ENCODE peak calls at places on chromosomes 1 and 21, in six cellular contexts. C is left ventricle myocardium inferior, Y is uterus, W is lung, X is colonic mucosa, Z is neuronal stem cell. M is an unnamed sample.
A peak's percentile ranks its signal among the peaks of the same experiment; 100 is the strongest.

GRCh38 chr1:38284953-38285352 is 238.4 kb upstream of the POU3F1 start:
- DNase-seq in W (no peak), C (peak; percentile 25), X (no peak), Y (no peak), Z (no peak), M (no peak)

GRCh38 chr1:53574621-53575020 is 115.4 kb downstream of the DMRTB1 start:
- DNase-seq in X (no peak), Z (no peak), C (no peak), Y (peak; percentile 5), W (no peak), M (no peak)

GRCh38 chr1:168135116-168135981 is 1.4 kb downstream of the GPR161 start:
- DNase-seq in C (no peak), Z (no peak), X (no peak), W (no peak), Y (no peak), M (no peak)

GRCh38 chr1:103514920-103515503 is 10.5 kb upstream of the RNPC3 start:
- DNase-seq in Y (no peak), W (no peak), X (no peak), C (no peak), Z (peak; percentile 46), M (no peak)

GRCh38 chr1:197859024-197859423 is 43.4 kb upstream of the C1orf53 start:
- DNase-seq in Y (no peak), W (no peak), C (no peak), Z (no peak), X (peak; percentile 27), M (peak; percentile 56)

GRCh38 chr21:16330340-16331319 is 600.8 kb downstream of the USP25 start:
- DNase-seq in W (no peak), C (no peak), X (peak; percentile 21), Y (no peak), Z (peak; percentile 62), M (no peak)

GRCh38 chr1:173020138-173020742 is 30.5 kb downstream of the TNFSF18 start:
- DNase-seq in W (no peak), X (no peak), C (no peak), Z (no peak), Y (no peak), M (no peak)

GRCh38 chr21:14259669-14260458 is 43.9 kb downstream of the RBM11 start:
- DNase-seq in X (peak; percentile 30), C (no peak), Z (peak; percentile 53), Y (no peak), W (no peak), M (no peak)

GRCh38 chr1:25088946-25089345 is 143.4 kb downstream of the SYF2 start:
- DNase-seq in W (no peak), Y (no peak), C (no peak), X (no peak), Z (no peak), M (no peak)

GRCh38 chr1:113812661-113813135 is 422 bp upstream of the RSBN1 start:
- DNase-seq in Y (peak; percentile 27), C (no peak), Z (no peak), W (no peak), X (no peak), M (no peak)

GRCh38 chr1:156944848-156945247 is 24.4 kb downstream of the LRRC71 start:
- DNase-seq in Y (no peak), C (no peak), W (no peak), Z (no peak), X (no peak), M (no peak)

GRCh38 chr1:223556414-223557124 is 108.9 kb downstream of the CAPN8 start:
- DNase-seq in Y (no peak), W (peak; percentile 57), C (no peak), X (peak; percentile 77), Z (peak; percentile 51), M (peak; percentile 71)

GRCh38 chr21:41923641-41924342 is 30.0 kb downstream of the C2CD2 start:
- DNase-seq in Y (peak; percentile 36), W (no peak), Z (no peak), X (no peak), C (peak; percentile 41), M (no peak)

GRCh38 chr21:41926807-41927171 is 27.0 kb downstream of the C2CD2 start:
- DNase-seq in X (no peak), Y (no peak), C (no peak), W (no peak), Z (no peak), M (no peak)

GRCh38 chr21:41927727-41928409 is 25.9 kb downstream of the C2CD2 start:
- DNase-seq in C (no peak), W (no peak), Z (no peak), X (no peak), Y (no peak), M (no peak)

GRCh38 chr21:41924355-41924754 is 29.5 kb downstream of the C2CD2 start:
- DNase-seq in C (no peak), X (no peak), Y (no peak), W (no peak), Z (no peak), M (no peak)

DNA sequence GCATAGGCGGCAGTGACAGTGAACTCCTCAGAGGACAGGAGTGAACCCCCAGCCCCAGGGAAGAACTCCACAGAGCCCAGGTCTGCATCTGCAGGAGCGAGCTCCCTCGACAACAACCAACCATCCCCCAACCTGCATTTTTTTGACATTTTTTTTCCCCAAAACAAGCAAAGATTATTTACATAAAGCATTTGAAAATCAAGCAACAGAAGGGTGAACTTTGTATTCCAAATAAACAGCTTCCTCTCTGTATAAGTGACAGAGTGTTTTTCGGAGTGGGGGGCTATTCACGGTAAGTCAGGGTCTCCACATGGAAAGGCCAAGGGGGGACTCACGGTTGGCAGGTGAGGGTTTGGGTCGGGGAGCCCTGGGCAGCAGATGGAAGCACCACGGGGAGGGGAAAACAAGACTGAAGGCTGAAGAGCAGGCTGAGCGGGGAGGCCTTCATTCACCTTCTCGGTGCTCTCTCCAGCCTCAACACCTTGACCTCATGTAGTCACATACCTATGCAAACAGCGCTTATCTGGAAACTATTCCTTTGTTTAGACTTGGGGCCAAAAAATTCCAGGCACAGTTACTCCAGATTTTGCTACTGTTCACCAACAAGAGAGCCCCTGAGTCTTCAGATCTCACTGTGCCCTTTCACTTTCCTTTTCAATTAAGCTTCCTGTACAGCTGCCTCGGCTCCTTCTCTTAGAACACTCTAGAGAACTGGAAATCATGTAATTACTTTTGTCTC is 27.6 kb downstream of the C2CD2 start:
- DNase-seq in Z (no peak), W (no peak), C (no peak), Y (no peak), X (peak; percentile 42), M (no peak)
- H3K4me1 ChIP-seq in Z (peaks cover 1% of the 10 kb centered on the region), W (peaks cover 23% of the 10 kb centered on the region), C (peaks cover 74% of the 10 kb centered on the region), Y (no peaks in the 10 kb centered on the region), X (peaks cover 7% of the 10 kb centered on the region), M (peaks cover 31% of the 10 kb centered on the region)

DNA sequence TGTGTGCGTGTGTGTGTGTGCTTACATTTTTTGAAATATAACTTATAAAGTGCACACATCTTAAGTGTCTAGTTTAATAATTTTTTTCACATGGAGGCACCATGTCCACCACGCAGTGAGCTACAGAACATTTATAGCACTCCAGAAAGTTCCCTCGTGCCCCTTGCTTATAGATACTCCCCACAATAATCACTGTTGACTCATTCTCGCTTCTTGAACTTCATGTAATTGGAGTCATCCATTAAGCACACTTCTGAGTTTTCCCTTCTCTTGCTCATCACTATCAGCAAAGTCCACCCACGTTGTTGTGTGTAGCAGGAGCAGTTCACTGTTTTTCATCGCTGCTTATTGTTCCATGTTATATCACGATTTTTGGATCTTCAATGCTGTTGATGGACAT is 78.4 kb upstream of the DISP3 start:
- DNase-seq in X (no peak), W (no peak), Y (no peak), C (no peak), Z (no peak), M (no peak)
- H3K4me1 ChIP-seq in X (no peaks in the 10 kb centered on the region), W (no peaks in the 10 kb centered on the region), Y (no peaks in the 10 kb centered on the region), C (no peaks in the 10 kb centered on the region), Z (peaks cover 6% of the 10 kb centered on the region), M (no peaks in the 10 kb centered on the region)

GRCh38 chr1:41728403-41729202 is 190.1 kb downstream of the HIVEP3 start:
- DNase-seq in X (peak; percentile 25), Z (no peak), C (no peak), Y (no peak), W (no peak), M (peak; percentile 55)

GRCh38 chr1:41727749-41728115 is 191.0 kb downstream of the HIVEP3 start:
- DNase-seq in Z (no peak), C (no peak), Y (no peak), W (no peak), X (no peak), M (no peak)

GRCh38 chr1:41730806-41731205 is 187.9 kb downstream of the HIVEP3 start:
- DNase-seq in X (no peak), Z (no peak), Y (no peak), W (no peak), C (no peak), M (no peak)

GRCh38 chr1:41724248-41724647 is 194.5 kb downstream of the HIVEP3 start:
- DNase-seq in X (no peak), W (no peak), C (no peak), Y (no peak), Z (no peak), M (no peak)

DNA sequence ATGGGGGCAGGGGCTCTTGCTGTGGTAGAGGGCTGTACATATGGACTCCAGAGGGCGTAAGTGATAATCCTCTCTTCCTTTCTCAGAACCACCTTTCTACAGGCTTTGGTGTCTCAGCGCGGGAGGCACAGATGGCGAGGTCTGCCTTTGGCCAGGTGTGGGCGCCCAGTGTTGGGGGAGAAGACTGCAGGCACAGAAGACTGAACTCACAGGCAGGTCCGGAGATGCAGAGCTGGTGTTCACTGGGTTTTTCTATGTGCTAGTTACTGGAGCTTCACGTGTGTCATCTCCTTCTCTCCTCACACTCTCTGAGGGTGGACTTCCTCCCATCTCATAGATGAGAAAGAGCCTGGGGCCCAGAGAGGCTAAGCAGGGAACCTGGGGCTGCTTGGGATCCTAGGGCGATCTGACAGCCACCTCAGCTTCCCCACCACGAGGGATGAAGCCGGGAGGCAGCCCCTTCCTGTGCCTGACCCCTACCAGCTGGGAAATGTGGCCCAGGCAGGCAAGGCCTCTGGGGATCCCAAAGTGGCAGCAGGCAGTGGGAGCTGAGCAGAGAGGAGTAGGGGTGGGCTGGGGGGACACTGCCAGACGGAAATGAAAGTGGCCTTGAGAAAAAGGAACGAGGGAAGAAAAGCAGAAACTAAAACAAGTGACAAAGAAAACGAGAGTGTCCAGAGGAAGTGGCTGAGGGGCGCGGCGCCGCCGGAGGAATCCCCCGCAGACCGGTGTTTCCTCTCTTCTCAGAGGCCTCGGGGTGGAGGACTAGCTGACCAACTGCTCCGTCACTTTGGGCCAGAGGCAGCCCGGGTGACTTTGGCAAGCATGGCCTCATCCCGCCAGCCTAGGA is 191.6 kb downstream of the HIVEP3 start:
- DNase-seq in Z (no peak), W (peak; percentile 68), C (peak; percentile 78), Y (no peak), X (peak; percentile 38), M (peak; percentile 65)
- H3K4me1 ChIP-seq in Z (peaks cover 5% of the 10 kb centered on the region), W (peaks cover 23% of the 10 kb centered on the region), C (peaks cover 65% of the 10 kb centered on the region), Y (no peaks in the 10 kb centered on the region), X (no peaks in the 10 kb centered on the region), M (no peaks in the 10 kb centered on the region)

DNA sequence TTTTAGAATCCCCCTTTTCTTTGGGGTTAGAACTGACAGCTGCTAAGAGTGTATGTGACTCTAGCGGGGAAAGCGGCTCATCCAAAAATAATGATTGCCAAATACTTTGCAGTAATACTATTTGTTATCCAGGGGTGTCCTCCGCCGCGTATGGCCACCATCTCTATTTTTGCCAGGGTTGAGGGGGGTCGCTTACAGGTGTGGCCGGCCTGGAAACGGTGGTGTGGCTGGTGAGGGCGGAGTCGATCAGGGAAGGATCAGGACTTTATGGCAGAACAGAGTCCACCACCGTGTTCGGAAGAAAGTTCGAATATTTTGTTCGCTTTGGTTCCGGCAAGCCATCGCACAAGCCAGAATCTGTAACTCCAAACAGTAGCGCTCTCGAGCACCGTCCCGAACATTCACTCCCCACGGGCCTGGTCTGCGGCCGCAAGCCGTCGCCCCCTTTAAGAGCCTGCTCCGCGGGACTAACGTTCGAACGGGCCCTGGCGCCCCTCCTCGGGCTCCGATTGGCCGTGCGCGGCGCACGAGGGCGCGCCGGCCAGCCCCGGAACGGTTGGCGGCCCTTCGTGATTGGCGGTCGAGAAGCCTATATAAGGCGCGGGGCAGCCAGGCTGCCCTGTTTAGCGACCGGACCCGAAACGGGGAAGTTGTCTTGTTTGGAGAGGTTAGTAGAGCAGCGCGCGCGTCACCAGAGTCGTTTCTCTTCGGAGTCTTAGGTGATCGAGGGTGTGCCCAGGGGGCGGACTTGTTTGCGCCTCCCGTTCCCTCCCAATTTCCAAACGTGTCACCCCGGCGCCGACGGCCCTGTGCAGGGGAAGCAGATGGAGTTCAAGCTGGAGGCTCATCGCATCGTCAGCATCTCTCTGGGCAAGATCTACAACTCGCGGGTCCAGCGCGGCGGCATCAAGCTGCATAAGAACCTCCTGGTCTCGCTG is at the start of gene IER5:
- DNase-seq in Z (peak; percentile 96), C (peak; percentile 95), X (peak; percentile 99), W (peak; percentile 98), Y (peak; percentile 98), M (peak; percentile 99)
- H3K4me1 ChIP-seq in Z (no peaks in the 10 kb centered on the region), C (peaks cover 57% of the 10 kb centered on the region), X (peaks cover 4% of the 10 kb centered on the region), W (peaks cover 3% of the 10 kb centered on the region), Y (no peaks in the 10 kb centered on the region), M (peaks cover 29% of the 10 kb centered on the region)